ENCODE peak calls at places on chromosomes 2 and 18, in five cellular contexts. R is fibroblast of mammary gland; B is brain microvascular endothelial cell; G is T-helper 2 cell treated with Interferon-gamma antibody and Interleukin-4, amounts not matched to agents 5 μg/mL and 100 μg/mL, for 36 hours; X is activated naive CD4-positive, alpha-beta T cell. Z is an unnamed sample.

GRCh38 chr2:222613715-222614331 is 42.1 kb downstream of the FARSB start:
- DNase-seq in G (no peak), X (no peak), B (peak), R (peak), Z (peak)

GRCh38 chr2:19731515-19731914 is 170.3 kb downstream of the TTC32 start:
- DNase-seq in X (no peak), B (no peak), R (no peak), G (no peak), Z (no peak)

GRCh38 chr2:237623428-237624403 is 3.7 kb upstream of the LRRFIP1 start:
- DNase-seq in G (no peak), B (no peak), R (peak), X (no peak), Z (no peak)

GRCh38 chr2:165634855-165635254 is 159.2 kb downstream of the GALNT3 start:
- DNase-seq in R (no peak), B (peak), G (no peak), X (no peak), Z (peak)

GRCh38 chr2:96760036-96760985 is at the start of gene CNNM4:
- DNase-seq in G (peak), X (peak), B (peak), R (peak), Z (peak)

GRCh38 chr2:42754021-42754775 is 9.7 kb downstream of the OXER1 start:
- DNase-seq in X (no peak), R (peak), G (no peak), B (peak), Z (no peak)

GRCh38 chr2:235378944-235379343 is 114.9 kb upstream of the AGAP1 start:
- DNase-seq in X (no peak), G (no peak), R (no peak), B (no peak), Z (no peak)

GRCh38 chr2:163735692-163736432 is at the start of gene FIGN:
- DNase-seq in X (no peak), G (no peak), B (peak), R (peak), Z (peak)

GRCh38 chr2:240999873-241000541 is 1.6 kb downstream of the SNED1 start:
- DNase-seq in G (no peak), R (no peak), X (no peak), B (no peak), Z (no peak)

GRCh38 chr2:148258124-148258523 is 237.2 kb downstream of the MBD5 start:
- DNase-seq in G (no peak), B (no peak), R (no peak), X (no peak), Z (no peak)

GRCh38 chr18:58056159-58056558 is 12.1 kb downstream of the NEDD4L start:
- DNase-seq in X (no peak), B (no peak), G (no peak), R (no peak), Z (no peak)

GRCh38 chr2:212845941-212846340 is 305.5 kb downstream of the IKZF2 start:
- DNase-seq in X (no peak), G (no peak), R (peak), B (peak), Z (peak)

GRCh38 chr2:217433522-217433921 is 569.3 kb downstream of the TNS1 start:
- DNase-seq in G (no peak), X (no peak), R (no peak), B (no peak), Z (no peak)

GRCh38 chr18:3012306-3012919 is 531 bp downstream of the LPIN2 start:
- DNase-seq in G (peak), B (no peak), R (peak), X (peak), Z (no peak)

GRCh38 chr2:26088038-26088643 is 54.3 kb downstream of the RAB10 start:
- DNase-seq in G (no peak), X (no peak), R (peak), B (peak), Z (no peak)

GRCh38 chr2:23645181-23645808 is 260.3 kb downstream of the KLHL29 start:
- DNase-seq in B (no peak), X (no peak), R (no peak), G (no peak), Z (no peak)

GRCh38 chr2:127089466-127090235 is 17.3 kb downstream of the BIN1 start:
- DNase-seq in X (no peak), B (no peak), R (no peak), G (no peak), Z (no peak)

GRCh38 chr18:49114556-49114955 is 163.8 kb upstream of the SMAD7 start:
- DNase-seq in B (no peak), G (no peak), X (no peak), R (no peak), Z (no peak)

GRCh38 chr2:68764781-68765385 is 30.3 kb downstream of the ARHGAP25 start:
- DNase-seq in R (no peak), X (no peak), B (no peak), G (no peak), Z (no peak)

GRCh38 chr2:240832205-240832727 is 12.2 kb upstream of the KIF1A start:
- DNase-seq in X (peak), G (peak), B (peak), R (peak), Z (peak)

GRCh38 chr2:120596990-120597594 is 138.6 kb upstream of the GLI2 start:
- DNase-seq in X (no peak), B (peak), R (peak), G (no peak), Z (no peak)

GRCh38 chr2:200393191-200393590 is 86.7 kb downstream of the SPATS2L start:
- DNase-seq in G (no peak), X (no peak), R (no peak), B (no peak), Z (no peak)

GRCh38 chr2:9178905-9179571 is 27.6 kb upstream of the ASAP2 start:
- DNase-seq in B (peak), X (no peak), G (no peak), R (peak), Z (peak)

GRCh38 chr18:62318613-62319012 is 6.5 kb upstream of the TNFRSF11A start:
- DNase-seq in G (no peak), X (no peak), B (no peak), R (no peak), Z (no peak)

GRCh38 chr2:56515399-56515798 is 331.6 kb downstream of the CCDC85A start:
- DNase-seq in G (no peak), R (no peak), X (no peak), B (no peak), Z (no peak)

GRCh38 chr18:44452346-44452745 is 228.3 kb upstream of the SETBP1 start:
- DNase-seq in R (peak), G (no peak), X (no peak), B (no peak), Z (no peak)

GRCh38 chr18:32450026-32450681 is 20.5 kb downstream of the GAREM1 start:
- DNase-seq in R (peak), G (no peak), X (no peak), B (no peak), Z (no peak)

GRCh38 chr2:28206786-28207185 is 185.9 kb upstream of the FOSL2 start:
- DNase-seq in R (no peak), G (no peak), B (peak), X (no peak), Z (peak)

GRCh38 chr2:81658227-81658626 is 1353.7 kb upstream of the LRRTM1 start:
- DNase-seq in X (no peak), B (no peak), R (peak), G (no peak), Z (no peak)

GRCh38 chr2:222919841-222920609 is 59.2 kb downstream of the ACSL3 start:
- DNase-seq in R (peak), X (no peak), B (peak), G (no peak), Z (peak)

GRCh38 chr2:7943446-7943845 is 738.4 kb upstream of the ID2 start:
- DNase-seq in B (no peak), X (no peak), G (no peak), R (no peak), Z (no peak)

GRCh38 chr2:3597567-3597966 is 2.7 kb downstream of the COLEC11 start:
- DNase-seq in R (no peak), B (no peak), G (peak), X (no peak), Z (no peak)

GRCh38 chr2:232124309-232124708 is 162.8 kb downstream of the DIS3L2 start:
- DNase-seq in X (no peak), B (no peak), G (no peak), R (no peak), Z (no peak)

GRCh38 chr18:37328946-37329719 is 236.5 kb downstream of the CELF4 start:
- DNase-seq in X (no peak), G (no peak), B (no peak), R (no peak), Z (no peak)

GRCh38 chr2:19574788-19575260 is 216.4 kb upstream of the OSR1 start:
- DNase-seq in G (no peak), B (peak), R (peak), X (no peak), Z (peak)

Z was measured in NCI-H226.